ENCODE peak calls at places on chromosomes 12 and 14, in six cellular contexts. One of them, this sample, is unnamed.

GRCh38 chr12:124720687-124721500 is 142.8 kb downstream of the SCARB1 start:
- DNase-seq in Calu3: no peak
- DNase-seq in foreskin keratinocyte: peak
- DNase-seq in neural progenitor cell: no peak
- DNase-seq in fibroblast of the aortic adventitia: peak
- DNase-seq in kidney epithelial cell: peak
- DNase-seq in this sample: no peak

GRCh38 chr12:85007836-85008235 is 28.2 kb downstream of the TSPAN19 start:
- DNase-seq in Calu3: no peak
- DNase-seq in foreskin keratinocyte: no peak
- DNase-seq in neural progenitor cell: no peak
- DNase-seq in fibroblast of the aortic adventitia: peak
- DNase-seq in kidney epithelial cell: no peak
- DNase-seq in this sample: no peak

GRCh38 chr14:95156153-95156764 is 1.1 kb downstream of the DICER1 start:
- DNase-seq in Calu3: no peak
- DNase-seq in foreskin keratinocyte: no peak
- DNase-seq in neural progenitor cell: peak
- DNase-seq in fibroblast of the aortic adventitia: peak
- DNase-seq in kidney epithelial cell: no peak
- DNase-seq in this sample: no peak

GRCh38 chr14:87351007-87351406 is 642.0 kb downstream of the GALC start:
- DNase-seq in Calu3: no peak
- DNase-seq in foreskin keratinocyte: peak
- DNase-seq in neural progenitor cell: no peak
- DNase-seq in fibroblast of the aortic adventitia: no peak
- DNase-seq in kidney epithelial cell: no peak
- DNase-seq in this sample: no peak

GRCh38 chr14:65637780-65638179 is 225.2 kb downstream of the FUT8 start:
- DNase-seq in Calu3: peak
- DNase-seq in foreskin keratinocyte: peak
- DNase-seq in neural progenitor cell: no peak
- DNase-seq in fibroblast of the aortic adventitia: no peak
- DNase-seq in kidney epithelial cell: peak
- DNase-seq in this sample: no peak

GRCh38 chr14:50835280-50835679 is 4.3 kb upstream of the NIN start:
- DNase-seq in Calu3: no peak
- DNase-seq in foreskin keratinocyte: no peak
- DNase-seq in neural progenitor cell: no peak
- DNase-seq in fibroblast of the aortic adventitia: peak
- DNase-seq in kidney epithelial cell: peak
- DNase-seq in this sample: no peak

GRCh38 chr14:89454971-89455370 is 37.9 kb upstream of the FOXN3 start:
- DNase-seq in Calu3: no peak
- DNase-seq in foreskin keratinocyte: no peak
- DNase-seq in neural progenitor cell: peak
- DNase-seq in fibroblast of the aortic adventitia: no peak
- DNase-seq in kidney epithelial cell: no peak
- DNase-seq in this sample: no peak

GRCh38 chr14:105487986-105488777 is 1.5 kb downstream of the CRIP1 start:
- DNase-seq in Calu3: no peak
- DNase-seq in foreskin keratinocyte: no peak
- DNase-seq in neural progenitor cell: no peak
- DNase-seq in fibroblast of the aortic adventitia: no peak
- DNase-seq in kidney epithelial cell: no peak
- DNase-seq in this sample: no peak

GRCh38 chr12:95608252-95609033 is 57.2 kb upstream of the USP44 start:
- DNase-seq in Calu3: peak
- DNase-seq in foreskin keratinocyte: peak
- DNase-seq in neural progenitor cell: no peak
- DNase-seq in fibroblast of the aortic adventitia: peak
- DNase-seq in kidney epithelial cell: no peak
- DNase-seq in this sample: no peak
- TF ChIP-seq CTCF in Calu3: no peak
- TF ChIP-seq CTCF in foreskin keratinocyte: no peak
- TF ChIP-seq CTCF in neural progenitor cell: no peak
- TF ChIP-seq CTCF in fibroblast of the aortic adventitia: no peak
- TF ChIP-seq CTCF in kidney epithelial cell: no peak
- TF ChIP-seq CTCF in this sample: no peak

GRCh38 chr14:58636129-58636528 is 1.6 kb upstream of the DACT1 start:
- DNase-seq in Calu3: no peak
- DNase-seq in foreskin keratinocyte: no peak
- DNase-seq in neural progenitor cell: no peak
- DNase-seq in fibroblast of the aortic adventitia: no peak
- DNase-seq in kidney epithelial cell: no peak
- DNase-seq in this sample: no peak

GRCh38 chr14:58637391-58638230 is at the start of gene DACT1:
- DNase-seq in Calu3: peak
- DNase-seq in foreskin keratinocyte: no peak
- DNase-seq in neural progenitor cell: peak
- DNase-seq in fibroblast of the aortic adventitia: peak
- DNase-seq in kidney epithelial cell: no peak
- DNase-seq in this sample: peak

GRCh38 chr14:58637040-58637390 is 747 bp upstream of the DACT1 start:
- DNase-seq in Calu3: no peak
- DNase-seq in foreskin keratinocyte: peak
- DNase-seq in neural progenitor cell: peak
- DNase-seq in fibroblast of the aortic adventitia: peak
- DNase-seq in kidney epithelial cell: no peak
- DNase-seq in this sample: no peak

GRCh38 chr14:58633831-58634230 is 3.9 kb upstream of the DACT1 start:
- DNase-seq in Calu3: no peak
- DNase-seq in foreskin keratinocyte: no peak
- DNase-seq in neural progenitor cell: peak
- DNase-seq in fibroblast of the aortic adventitia: no peak
- DNase-seq in kidney epithelial cell: no peak
- DNase-seq in this sample: no peak

GRCh38 chr14:58635041-58635440 is 2.7 kb upstream of the DACT1 start:
- DNase-seq in Calu3: no peak
- DNase-seq in foreskin keratinocyte: no peak
- DNase-seq in neural progenitor cell: no peak
- DNase-seq in fibroblast of the aortic adventitia: no peak
- DNase-seq in kidney epithelial cell: no peak
- DNase-seq in this sample: no peak
- TF ChIP-seq CTCF in Calu3: no peak
- TF ChIP-seq CTCF in foreskin keratinocyte: peak
- TF ChIP-seq CTCF in neural progenitor cell: no peak
- TF ChIP-seq CTCF in fibroblast of the aortic adventitia: no peak
- TF ChIP-seq CTCF in kidney epithelial cell: no peak
- TF ChIP-seq CTCF in this sample: no peak

DNA sequence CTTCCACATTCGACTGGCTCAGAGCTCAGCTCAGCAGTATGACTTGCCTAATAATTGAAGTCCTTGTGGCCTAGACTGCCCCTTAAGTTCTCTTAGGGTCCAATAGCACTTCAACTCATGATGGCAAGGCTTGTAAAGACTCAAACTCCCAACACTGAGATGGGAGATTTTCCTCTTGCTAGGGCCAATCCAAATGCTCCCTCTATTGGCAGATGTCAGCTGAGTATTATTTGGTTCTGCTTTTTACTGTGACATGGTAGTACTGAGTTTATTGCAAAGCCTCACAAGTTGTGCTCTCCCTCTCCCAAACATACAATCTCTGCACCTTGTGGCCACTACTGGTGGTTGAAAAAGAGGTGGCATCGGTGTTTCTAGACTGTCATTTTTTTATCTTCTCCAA is 164.2 kb downstream of the ALG10 start:
- DNase-seq in Calu3: no peak
- DNase-seq in foreskin keratinocyte: no peak
- DNase-seq in neural progenitor cell: no peak
- DNase-seq in fibroblast of the aortic adventitia: no peak
- DNase-seq in kidney epithelial cell: no peak
- DNase-seq in this sample: no peak
- TF ChIP-seq CTCF in Calu3: no peak
- TF ChIP-seq CTCF in foreskin keratinocyte: no peak
- TF ChIP-seq CTCF in neural progenitor cell: no peak
- TF ChIP-seq CTCF in fibroblast of the aortic adventitia: no peak
- TF ChIP-seq CTCF in kidney epithelial cell: no peak
- TF ChIP-seq CTCF in this sample: no peak

DNA sequence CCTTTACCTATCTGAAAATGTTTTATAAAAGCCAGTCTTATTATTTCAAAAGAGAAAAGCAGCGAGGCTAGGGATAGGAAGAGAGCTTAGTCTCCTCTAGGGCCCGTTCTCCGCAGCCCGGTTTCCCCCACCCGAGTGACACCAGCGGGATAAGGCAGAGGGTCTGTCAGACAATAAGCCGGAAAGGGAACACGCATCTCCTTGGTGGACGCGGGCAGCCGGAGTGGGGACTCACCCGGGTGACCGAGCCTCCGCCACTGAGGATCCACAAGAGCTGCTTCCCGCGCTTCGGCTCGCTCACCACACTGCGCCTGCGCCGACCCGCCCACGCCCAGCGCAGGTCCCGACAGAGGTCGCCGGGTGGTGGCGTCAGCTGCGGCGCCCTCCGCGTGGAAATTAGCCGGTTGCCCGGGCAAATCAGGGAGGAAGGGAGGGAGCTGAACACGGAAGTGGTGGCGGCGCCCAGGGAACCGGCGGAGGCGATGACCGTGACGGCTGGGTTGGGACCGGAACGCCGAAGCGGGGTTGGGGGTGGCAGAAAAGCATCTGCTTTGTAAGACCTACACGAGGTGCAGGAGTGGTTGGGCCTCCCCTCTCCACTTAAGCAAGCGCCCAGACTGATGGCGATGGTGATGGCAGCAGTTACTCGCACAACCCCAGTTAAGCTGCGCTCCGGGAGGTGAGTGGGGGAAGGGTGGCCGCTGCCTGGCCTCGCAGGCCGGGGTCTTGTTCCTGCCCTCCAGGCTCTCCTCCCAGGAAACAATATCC is at the start of the genes SOCS4 and WDHD1:
- DNase-seq in Calu3: peak
- DNase-seq in foreskin keratinocyte: peak
- DNase-seq in neural progenitor cell: peak
- DNase-seq in fibroblast of the aortic adventitia: peak
- DNase-seq in kidney epithelial cell: peak
- DNase-seq in this sample: peak
- TF ChIP-seq CTCF in Calu3: no peak
- TF ChIP-seq CTCF in foreskin keratinocyte: peak
- TF ChIP-seq CTCF in neural progenitor cell: peak
- TF ChIP-seq CTCF in fibroblast of the aortic adventitia: no peak
- TF ChIP-seq CTCF in kidney epithelial cell: no peak
- TF ChIP-seq CTCF in this sample: no peak

GRCh38 chr12:78081590-78082314 is 251.1 kb downstream of the NAV3 start:
- DNase-seq in Calu3: no peak
- DNase-seq in foreskin keratinocyte: no peak
- DNase-seq in neural progenitor cell: no peak
- DNase-seq in fibroblast of the aortic adventitia: no peak
- DNase-seq in kidney epithelial cell: no peak
- DNase-seq in this sample: no peak

GRCh38 chr12:78085562-78086182 is 255.0 kb downstream of the NAV3 start:
- DNase-seq in Calu3: no peak
- DNase-seq in foreskin keratinocyte: peak
- DNase-seq in neural progenitor cell: no peak
- DNase-seq in fibroblast of the aortic adventitia: peak
- DNase-seq in kidney epithelial cell: no peak
- DNase-seq in this sample: no peak

GRCh38 chr12:78088391-78088832 is 257.7 kb downstream of the NAV3 start:
- DNase-seq in Calu3: no peak
- DNase-seq in foreskin keratinocyte: no peak
- DNase-seq in neural progenitor cell: no peak
- DNase-seq in fibroblast of the aortic adventitia: peak
- DNase-seq in kidney epithelial cell: no peak
- DNase-seq in this sample: no peak

GRCh38 chr12:78087363-78087675 is 256.6 kb downstream of the NAV3 start:
- DNase-seq in Calu3: no peak
- DNase-seq in foreskin keratinocyte: no peak
- DNase-seq in neural progenitor cell: no peak
- DNase-seq in fibroblast of the aortic adventitia: peak
- DNase-seq in kidney epithelial cell: no peak
- DNase-seq in this sample: no peak

DNA sequence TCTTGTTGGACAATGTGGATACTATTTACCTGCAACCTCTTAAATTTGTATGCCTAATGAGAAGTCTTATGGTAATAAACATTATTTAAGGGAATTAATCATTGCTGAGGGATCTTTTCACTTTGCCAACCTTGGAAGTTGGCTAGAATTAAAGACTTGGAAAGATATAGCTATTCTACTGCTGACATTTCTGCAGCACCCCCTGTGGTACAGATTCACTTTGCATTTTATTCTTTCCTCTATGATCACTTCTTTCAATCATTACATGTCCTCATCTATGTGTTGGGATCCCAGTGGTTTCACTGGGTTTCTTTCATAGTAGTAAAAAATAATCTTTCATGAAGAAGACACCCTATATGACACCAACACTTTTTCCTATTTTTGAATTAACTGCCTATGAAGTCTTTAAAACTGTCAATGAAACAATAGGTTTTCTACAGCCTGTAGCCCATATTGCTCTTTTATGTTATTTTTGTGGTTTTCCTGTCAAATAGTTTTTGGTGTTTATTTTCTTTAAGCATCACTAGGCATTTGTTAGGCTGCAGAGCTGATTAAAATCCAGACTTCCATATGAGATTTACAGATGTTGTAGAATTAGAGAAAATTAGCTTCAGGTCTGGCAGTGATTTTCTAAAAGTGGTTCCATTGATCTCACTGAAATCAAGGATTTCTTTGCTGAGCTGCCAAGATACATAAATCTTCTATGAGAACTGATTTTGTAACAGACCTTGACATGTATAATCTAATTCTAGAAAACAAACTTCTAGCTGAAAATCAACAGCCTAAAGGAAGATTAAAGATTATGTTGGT is 256.1 kb downstream of the NAV3 start:
- DNase-seq in Calu3: no peak
- DNase-seq in foreskin keratinocyte: no peak
- DNase-seq in neural progenitor cell: no peak
- DNase-seq in fibroblast of the aortic adventitia: peak
- DNase-seq in kidney epithelial cell: no peak
- DNase-seq in this sample: no peak
- TF ChIP-seq CTCF in Calu3: no peak
- TF ChIP-seq CTCF in foreskin keratinocyte: peak
- TF ChIP-seq CTCF in neural progenitor cell: peak
- TF ChIP-seq CTCF in fibroblast of the aortic adventitia: peak
- TF ChIP-seq CTCF in kidney epithelial cell: no peak
- TF ChIP-seq CTCF in this sample: peak

GRCh38 chr12:46492471-46493351 is 120.1 kb upstream of the SLC38A2 start:
- DNase-seq in Calu3: peak
- DNase-seq in foreskin keratinocyte: peak
- DNase-seq in neural progenitor cell: no peak
- DNase-seq in fibroblast of the aortic adventitia: peak
- DNase-seq in kidney epithelial cell: peak
- DNase-seq in this sample: no peak
- TF ChIP-seq CTCF in Calu3: no peak
- TF ChIP-seq CTCF in foreskin keratinocyte: peak
- TF ChIP-seq CTCF in neural progenitor cell: no peak
- TF ChIP-seq CTCF in fibroblast of the aortic adventitia: no peak
- TF ChIP-seq CTCF in kidney epithelial cell: no peak
- TF ChIP-seq CTCF in this sample: no peak

GRCh38 chr12:51590347-51591019 is 550 bp upstream of the SCN8A start:
- DNase-seq in Calu3: peak
- DNase-seq in foreskin keratinocyte: peak
- DNase-seq in neural progenitor cell: peak
- DNase-seq in fibroblast of the aortic adventitia: peak
- DNase-seq in kidney epithelial cell: no peak
- DNase-seq in this sample: peak
- TF ChIP-seq CTCF in Calu3: peak
- TF ChIP-seq CTCF in foreskin keratinocyte: peak
- TF ChIP-seq CTCF in neural progenitor cell: peak
- TF ChIP-seq CTCF in fibroblast of the aortic adventitia: peak
- TF ChIP-seq CTCF in kidney epithelial cell: peak
- TF ChIP-seq CTCF in this sample: peak

GRCh38 chr14:22147716-22148115 is 441.3 kb downstream of the DAD1 start:
- DNase-seq in Calu3: no peak
- DNase-seq in foreskin keratinocyte: no peak
- DNase-seq in neural progenitor cell: no peak
- DNase-seq in fibroblast of the aortic adventitia: no peak
- DNase-seq in kidney epithelial cell: no peak
- DNase-seq in this sample: no peak
- TF ChIP-seq CTCF in Calu3: no peak
- TF ChIP-seq CTCF in foreskin keratinocyte: peak
- TF ChIP-seq CTCF in neural progenitor cell: no peak
- TF ChIP-seq CTCF in fibroblast of the aortic adventitia: no peak
- TF ChIP-seq CTCF in kidney epithelial cell: no peak
- TF ChIP-seq CTCF in this sample: no peak